ENCODE peak calls at places on chromosomes 12 and 14, in ten cellular contexts. One of them, this sample, is unnamed.
A peak's percentile ranks its signal among the peaks of the same experiment; 100 is the strongest.

GRCh38 chr14:77133718-77134338 is 7.8 kb downstream of the ZDHHC22 start:
- DNase-seq in germinal center: peak; percentile 83
- DNase-seq in substantia nigra: peak; percentile 29
- DNase-seq in lower leg skin: no peak
- DNase-seq in HFFc6: peak; percentile 12
- DNase-seq in globus pallidus: no peak
- DNase-seq in H7: peak; percentile 92
- DNase-seq in dermis microvascular lymphatic vessel endothelial cell: peak; percentile 74
- DNase-seq in Kasumi-1: peak; percentile 83
- DNase-seq in trophoblast cell: peak; percentile 87
- DNase-seq in this sample: no peak

GRCh38 chr12:124938606-124939427 is 24.4 kb upstream of the UBC start:
- DNase-seq in germinal center: no peak
- DNase-seq in substantia nigra: no peak
- DNase-seq in lower leg skin: peak; percentile 79
- DNase-seq in HFFc6: peak; percentile 25
- DNase-seq in globus pallidus: peak; percentile 84
- DNase-seq in H7: peak; percentile 53
- DNase-seq in dermis microvascular lymphatic vessel endothelial cell: peak; percentile 95
- DNase-seq in Kasumi-1: no peak
- DNase-seq in trophoblast cell: peak; percentile 92
- DNase-seq in this sample: peak; percentile 89

GRCh38 chr14:74955229-74955999 is at the start of gene PGF:
- DNase-seq in germinal center: peak; percentile 53
- DNase-seq in substantia nigra: peak; percentile 52
- DNase-seq in lower leg skin: no peak
- DNase-seq in HFFc6: no peak
- DNase-seq in globus pallidus: no peak
- DNase-seq in H7: peak; percentile 96
- DNase-seq in dermis microvascular lymphatic vessel endothelial cell: peak; percentile 79
- DNase-seq in Kasumi-1: peak; percentile 6
- DNase-seq in trophoblast cell: peak; percentile 99
- DNase-seq in this sample: no peak

GRCh38 chr12:82414926-82415325 is 56.6 kb downstream of the METTL25 start:
- DNase-seq in germinal center: no peak
- DNase-seq in substantia nigra: no peak
- DNase-seq in lower leg skin: no peak
- DNase-seq in HFFc6: no peak
- DNase-seq in globus pallidus: no peak
- DNase-seq in H7: no peak
- DNase-seq in dermis microvascular lymphatic vessel endothelial cell: peak; percentile 7
- DNase-seq in Kasumi-1: no peak
- DNase-seq in trophoblast cell: no peak
- DNase-seq in this sample: no peak

GRCh38 chr12:68613209-68613904 is 2.7 kb downstream of the RAP1B start:
- DNase-seq in germinal center: no peak
- DNase-seq in substantia nigra: no peak
- DNase-seq in lower leg skin: no peak
- DNase-seq in HFFc6: no peak
- DNase-seq in globus pallidus: no peak
- DNase-seq in H7: no peak
- DNase-seq in dermis microvascular lymphatic vessel endothelial cell: no peak
- DNase-seq in Kasumi-1: no peak
- DNase-seq in trophoblast cell: no peak
- DNase-seq in this sample: no peak

GRCh38 chr12:6186114-6186827 is 13.9 kb upstream of the CD9 start:
- DNase-seq in germinal center: no peak
- DNase-seq in substantia nigra: no peak
- DNase-seq in lower leg skin: no peak
- DNase-seq in HFFc6: no peak
- DNase-seq in globus pallidus: no peak
- DNase-seq in H7: no peak
- DNase-seq in dermis microvascular lymphatic vessel endothelial cell: no peak
- DNase-seq in Kasumi-1: no peak
- DNase-seq in trophoblast cell: no peak
- DNase-seq in this sample: no peak

GRCh38 chr12:75735853-75736252 is 224.4 kb upstream of the KRR1 start:
- DNase-seq in germinal center: no peak
- DNase-seq in substantia nigra: peak; percentile 7
- DNase-seq in lower leg skin: no peak
- DNase-seq in HFFc6: no peak
- DNase-seq in globus pallidus: peak; percentile 61
- DNase-seq in H7: no peak
- DNase-seq in dermis microvascular lymphatic vessel endothelial cell: no peak
- DNase-seq in Kasumi-1: no peak
- DNase-seq in trophoblast cell: no peak
- DNase-seq in this sample: peak; percentile 81

GRCh38 chr12:91181053-91181452 is 1.6 kb downstream of the DCN start:
- DNase-seq in germinal center: no peak
- DNase-seq in substantia nigra: no peak
- DNase-seq in lower leg skin: no peak
- DNase-seq in HFFc6: no peak
- DNase-seq in globus pallidus: no peak
- DNase-seq in H7: no peak
- DNase-seq in dermis microvascular lymphatic vessel endothelial cell: no peak
- DNase-seq in Kasumi-1: no peak
- DNase-seq in trophoblast cell: no peak
- DNase-seq in this sample: no peak

This sample was measured in G401.